ENCODE peak calls at places on chromosomes 4 and X, in four cellular contexts. E, I, X and L are unnamed samples.

GRCh38 chr4:122842984-122843531 is 16.4 kb downstream of the FGF2 start:
- DNase-seq in I (no peak), X (no peak), E (no peak), L (no peak)

GRCh38 chr4:147799986-147800555 is 68.2 kb downstream of the ARHGAP10 start:
- DNase-seq in E (peak; percentile 46), I (peak; percentile 77), X (peak; percentile 13), L (no peak)

GRCh38 chrX:7586126-7586525 is 256.8 kb upstream of the VCX start:
- DNase-seq in X (peak; percentile 9), I (no peak), E (no peak), L (no peak)

GRCh38 chrX:130836447-130836846 is 66.6 kb downstream of the ENOX2 start:
- DNase-seq in E (no peak), I (no peak), X (no peak), L (no peak)

GRCh38 chr4:100681289-100681688 is 163.5 kb upstream of the EMCN start:
- DNase-seq in X (no peak), E (no peak), I (no peak), L (no peak)

GRCh38 chr4:111632752-111633151 is 512.5 kb upstream of the FAM241A start:
- DNase-seq in I (no peak), E (no peak), X (no peak), L (no peak)

GRCh38 chr4:186342582-186342981 is 76.6 kb downstream of the F11 start:
- DNase-seq in E (no peak), I (no peak), X (no peak), L (no peak)

GRCh38 chrX:154750301-154751120 is at the start of gene GAB3:
- DNase-seq in I (peak; percentile 31), E (peak; percentile 10), X (no peak), L (no peak)

DNA sequence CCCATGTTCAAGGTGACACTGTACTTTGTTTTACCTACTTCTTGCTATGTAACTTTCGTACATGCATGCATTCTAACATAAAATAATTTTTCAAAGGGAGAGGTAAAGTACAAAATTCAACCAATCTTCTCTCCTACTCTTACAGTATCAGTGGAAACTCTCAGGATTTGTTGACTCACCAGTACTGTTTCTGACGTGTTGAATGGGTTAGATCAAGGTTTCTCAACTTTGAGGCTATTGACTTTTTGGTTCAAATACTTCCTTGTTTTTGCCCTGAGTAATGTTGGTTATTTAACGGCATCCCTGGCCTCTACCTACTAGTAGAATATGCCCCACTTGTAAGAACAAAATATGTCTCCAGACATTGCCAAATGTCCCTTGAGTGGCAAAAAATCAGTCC is 94.6 kb upstream of the SMAD1 start:
- DNase-seq in I (no peak), E (no peak), X (no peak), L (no peak)
- H3K4me3 ChIP-seq in I (no peak overlapping the region), E (no peak overlapping the region), X (no peak overlapping the region), L (no peak overlapping the region)

GRCh38 chr4:23856630-23857029 is 33.2 kb downstream of the PPARGC1A start:
- DNase-seq in I (no peak), E (no peak), X (no peak), L (no peak)
- H3K4me3 ChIP-seq in I (no peak overlapping the region), E (no peak overlapping the region), X (no peak overlapping the region), L (no peak overlapping the region)

GRCh38 chrX:41723821-41724220 is at the start of gene GPR82:
- DNase-seq in E (no peak), X (no peak), I (no peak), L (no peak)
- H3K4me3 ChIP-seq in E (no peak within 1 kb of the TSS), X (no peak within 1 kb of the TSS), I (no peak within 1 kb of the TSS), L (no peak within 1 kb of the TSS)

DNA sequence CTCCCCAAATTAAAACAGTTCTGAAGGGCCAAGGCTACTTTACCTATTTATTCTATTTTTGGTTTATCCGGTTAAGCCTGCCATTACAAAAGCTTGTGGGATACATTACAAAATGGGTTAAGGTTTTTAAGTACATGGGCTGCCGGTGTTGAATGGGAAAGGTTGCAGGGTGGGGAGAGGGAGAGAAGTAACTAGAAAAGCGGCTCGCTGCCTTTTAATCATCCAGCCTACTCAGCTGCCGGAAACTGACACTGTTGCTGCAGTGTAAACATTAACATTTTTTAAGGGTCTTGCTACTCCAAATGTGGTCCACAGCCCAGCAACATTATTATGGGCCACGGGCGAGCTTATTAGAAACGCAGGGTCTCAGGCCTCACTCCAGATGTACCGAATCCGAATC is 1.5 kb upstream of the IL1RAPL1 start:
- DNase-seq in X (no peak), E (no peak), I (no peak), L (no peak)
- H3K4me3 ChIP-seq in X (peak overlapping the region; percentile 41), E (no peak overlapping the region), I (no peak overlapping the region), L (peak overlapping the region; percentile 56)

GRCh38 chrX:120014354-120015129 is 62.9 kb downstream of the RHOXF2B start:
- DNase-seq in E (no peak), X (no peak), I (no peak), L (no peak)
- H3K4me3 ChIP-seq in E (no peak overlapping the region), X (no peak overlapping the region), I (no peak overlapping the region), L (peak overlapping the region; percentile 19)